ENCODE peak calls at places on chromosomes 7 and 10, in eight cellular contexts. D is mammary epithelial cell, H is neuronal stem cell, N is neural progenitor cell, G is endodermal cell, K is SK-N-SH, R is astrocyte, I is NT2/D1. F is an unnamed sample. For H3K36me3, the result is how much of the 10 kb centered on the place peaks cover.

GRCh38 chr10:29946953-29947700 is 112.3 kb downstream of the JCAD start:
- DNase-seq in K (no peak), N (peak), G (peak), R (peak), H (no peak), I (no peak), D (peak), F (peak)

GRCh38 chr7:123846217-123846891 is 1.4 kb downstream of the HYAL4 start:
- DNase-seq in G (peak), R (peak), N (no peak), H (no peak), I (peak), D (peak), K (no peak), F (no peak)

GRCh38 chr7:90425376-90425775 is 22.1 kb downstream of the CLDN12 start:
- DNase-seq in N (no peak), I (no peak), G (no peak), H (no peak), D (peak), K (no peak), R (no peak), F (peak)

GRCh38 chr7:16061011-16061410 is 360.3 kb downstream of the CRPPA start:
- DNase-seq in H (no peak), R (no peak), N (no peak), K (no peak), I (no peak), G (no peak), D (no peak), F (no peak)

GRCh38 chr10:109922353-109922975 is 847 bp downstream of the XPNPEP1 start:
- DNase-seq in I (no peak), G (no peak), K (peak), D (no peak), H (no peak), R (no peak), N (no peak), F (no peak)

GRCh38 chr10:105503714-105504113 is 862.6 kb downstream of the SORCS3 start:
- DNase-seq in H (no peak), G (no peak), R (no peak), D (no peak), K (no peak), I (no peak), N (no peak), F (no peak)

GRCh38 chr7:18459439-18459838 is 36.1 kb upstream of the HDAC9 start:
- DNase-seq in H (no peak), G (no peak), N (no peak), R (peak), K (no peak), D (peak), I (no peak), F (peak)

GRCh38 chr7:135842446-135843175 is 94.0 kb upstream of the FAM180A start:
- DNase-seq in D (no peak), R (no peak), I (no peak), K (no peak), H (no peak), N (no peak), G (no peak), F (peak)

GRCh38 chr7:80114159-80114558 is 20.5 kb upstream of the GNAI1 start:
- DNase-seq in H (no peak), R (no peak), K (no peak), I (no peak), N (no peak), D (no peak), G (no peak), F (no peak)

GRCh38 chr7:110205899-110206298 is 885.0 kb upstream of the LRRN3 start:
- DNase-seq in N (no peak), G (no peak), K (no peak), H (no peak), D (no peak), R (no peak), I (no peak), F (no peak)

GRCh38 chr10:70827358-70827757 is 11.6 kb downstream of the SGPL1 start:
- DNase-seq in G (no peak), K (no peak), H (no peak), I (no peak), D (peak), R (peak), N (no peak), F (no peak)

GRCh38 chr10:75111906-75112703 is 649 bp downstream of the SAMD8 start:
- DNase-seq in G (peak), R (peak), H (peak), K (peak), D (peak), N (peak), I (no peak), F (peak)

GRCh38 chr10:87991946-87992345 is 128.5 kb downstream of the PTEN start:
- DNase-seq in R (no peak), D (no peak), K (no peak), I (no peak), N (peak), H (no peak), G (no peak), F (peak)

GRCh38 chr10:63462442-63462841 is 3.3 kb downstream of the JMJD1C start:
- DNase-seq in G (no peak), K (no peak), D (no peak), R (no peak), H (no peak), I (no peak), N (no peak), F (no peak)

GRCh38 chr7:10211861-10212260 is 761.8 kb upstream of the PHF14 start:
- DNase-seq in K (no peak), I (no peak), N (no peak), G (no peak), H (no peak), D (no peak), R (no peak), F (no peak)

GRCh38 chr7:111238891-111239290 is 148.0 kb downstream of the LRRN3 start:
- DNase-seq in I (no peak), N (no peak), R (peak), G (no peak), K (no peak), D (peak), H (no peak), F (peak)

GRCh38 chr10:3143366-3143765 is 29.2 kb downstream of the PITRM1 start:
- DNase-seq in N (no peak), G (no peak), K (no peak), I (no peak), R (no peak), H (no peak), D (no peak), F (no peak)
- H3K36me3 ChIP-seq in N (under half), G (half or more), K (half or more), I (half or more), R (half or more), H (half or more), D (half or more), F (half or more)

DNA sequence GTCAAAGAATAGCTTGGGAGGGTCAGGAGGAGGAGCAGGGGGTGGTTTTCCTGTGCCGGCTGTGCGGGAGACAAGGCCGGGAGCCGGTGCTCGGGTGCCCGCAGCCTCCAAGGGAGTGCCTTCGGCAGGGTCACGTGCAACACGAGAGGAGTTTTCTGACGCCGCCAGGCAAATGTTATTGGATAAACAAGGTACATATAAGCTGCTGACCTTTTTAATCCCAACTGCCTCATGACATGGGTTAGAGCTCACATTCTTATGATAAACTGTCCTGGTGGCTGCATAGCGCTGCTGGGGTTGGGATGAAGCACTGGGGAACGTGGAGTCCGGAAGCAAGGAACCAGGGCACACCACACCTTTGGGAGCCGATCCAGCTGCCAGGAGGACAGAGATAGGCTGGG is 124.8 kb upstream of the PDLIM1 start:
- DNase-seq in K (no peak), D (no peak), H (no peak), R (no peak), N (peak), I (no peak), G (no peak), F (no peak)
- H3K9ac ChIP-seq in K (no peak), D (no peak), H (no peak), R (no peak), N (no peak), I (no peak), G (no peak), F (peak)

GRCh38 chr10:2966134-2966533 is 101.2 kb upstream of the PFKP start:
- DNase-seq in D (no peak), N (no peak), R (no peak), K (no peak), H (no peak), I (no peak), G (no peak), F (no peak)

GRCh38 chr10:2972810-2973209 is 94.5 kb upstream of the PFKP start:
- DNase-seq in I (no peak), H (no peak), G (no peak), D (no peak), R (no peak), K (no peak), N (no peak), F (no peak)

GRCh38 chr10:2972216-2972615 is 95.1 kb upstream of the PFKP start:
- DNase-seq in N (peak), K (no peak), R (no peak), H (no peak), D (no peak), I (no peak), G (no peak), F (no peak)

GRCh38 chr10:2968401-2968800 is 98.9 kb upstream of the PFKP start:
- DNase-seq in G (no peak), K (no peak), H (no peak), R (peak), I (no peak), N (no peak), D (no peak), F (peak)

GRCh38 chr10:2970190-2970823 is 97.0 kb upstream of the PFKP start:
- DNase-seq in D (no peak), N (no peak), R (no peak), H (no peak), G (no peak), I (no peak), K (no peak), F (no peak)
- H3K36me3 ChIP-seq in D (under half), N (under half), R (under half), H (under half), G (under half), I (under half), K (under half), F (under half)

DNA sequence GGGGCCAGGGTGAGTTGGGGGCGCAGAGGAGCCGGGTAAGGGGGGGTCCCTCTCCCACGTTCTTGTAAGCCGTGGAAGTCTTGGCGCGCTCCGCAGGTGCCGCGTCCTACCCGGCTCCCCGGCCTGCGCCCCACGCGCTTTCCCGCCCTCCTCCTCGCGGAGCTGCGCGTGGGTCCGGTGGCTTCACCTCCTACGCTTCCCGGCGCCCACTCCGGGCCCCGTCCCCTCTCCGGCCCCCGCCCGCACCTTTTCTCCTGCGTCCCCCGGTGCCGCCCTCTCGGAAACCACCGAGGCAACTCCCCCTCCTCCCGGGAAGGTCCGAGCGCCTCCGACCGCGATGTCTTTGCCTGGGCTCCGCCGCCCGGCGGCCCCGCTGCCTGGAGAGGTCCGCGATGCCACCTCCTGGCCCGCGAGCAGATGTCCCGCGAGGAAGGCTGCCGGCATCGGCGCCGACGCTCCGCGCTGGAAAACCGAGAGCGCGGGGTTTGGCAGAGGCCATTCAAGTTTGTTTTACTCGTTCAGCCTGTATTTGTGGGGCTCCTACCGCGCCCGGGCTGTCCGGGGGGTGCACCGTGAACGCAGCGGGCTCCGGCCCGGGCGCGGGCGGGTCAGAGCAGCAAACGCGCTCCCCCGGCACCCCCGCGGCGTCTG is 2.4 kb upstream of the NKX6-2 start:
- DNase-seq in N (peak), R (no peak), K (peak), G (peak), H (no peak), D (no peak), I (no peak), F (peak)
- H3K9ac ChIP-seq in N (no peak), R (no peak), K (no peak), G (no peak), H (no peak), D (no peak), I (peak), F (no peak)

F was measured in adipocyte.